ENCODE peak calls at places on chromosomes 6 and 20, in five cellular contexts. One of them, this sample, is unnamed.

GRCh38 chr6:621916-622315 is 35.0 kb downstream of the HUS1B start:
- DNase-seq in heart left ventricle: no peak
- DNase-seq in AG09319: no peak
- DNase-seq in glutamatergic neuron: no peak
- DNase-seq in nephron progenitor cell: no peak
- DNase-seq in this sample: no peak

GRCh38 chr20:57651977-57652864 is 32.0 kb upstream of the ZBP1 start:
- DNase-seq in heart left ventricle: peak; percentile 5
- DNase-seq in AG09319: no peak
- DNase-seq in glutamatergic neuron: no peak
- DNase-seq in nephron progenitor cell: no peak
- DNase-seq in this sample: no peak

GRCh38 chr6:43742285-43742684 is 27.7 kb upstream of the VEGFA start:
- DNase-seq in heart left ventricle: no peak
- DNase-seq in AG09319: no peak
- DNase-seq in glutamatergic neuron: no peak
- DNase-seq in nephron progenitor cell: no peak
- DNase-seq in this sample: no peak

GRCh38 chr20:14219801-14220461 is 117.5 kb downstream of the FLRT3 start:
- DNase-seq in heart left ventricle: no peak
- DNase-seq in AG09319: no peak
- DNase-seq in glutamatergic neuron: no peak
- DNase-seq in nephron progenitor cell: no peak
- DNase-seq in this sample: no peak

GRCh38 chr6:3376064-3376463 is 80.8 kb downstream of the SLC22A23 start:
- DNase-seq in heart left ventricle: no peak
- DNase-seq in AG09319: no peak
- DNase-seq in glutamatergic neuron: no peak
- DNase-seq in nephron progenitor cell: no peak
- DNase-seq in this sample: no peak

GRCh38 chr6:127415096-127415495 is 44.1 kb downstream of the KIAA0408 start:
- DNase-seq in heart left ventricle: no peak
- DNase-seq in AG09319: no peak
- DNase-seq in glutamatergic neuron: no peak
- DNase-seq in nephron progenitor cell: no peak
- DNase-seq in this sample: no peak

GRCh38 chr20:14142171-14142570 is 146.9 kb downstream of the MACROD2 start:
- DNase-seq in heart left ventricle: no peak
- DNase-seq in AG09319: peak; percentile 14
- DNase-seq in glutamatergic neuron: peak; percentile 57
- DNase-seq in nephron progenitor cell: peak; percentile 59
- DNase-seq in this sample: peak; percentile 49

GRCh38 chr6:55198708-55199107 is 24.4 kb downstream of the HCRTR2 start:
- DNase-seq in heart left ventricle: no peak
- DNase-seq in AG09319: no peak
- DNase-seq in glutamatergic neuron: no peak
- DNase-seq in nephron progenitor cell: no peak
- DNase-seq in this sample: no peak

GRCh38 chr6:21396313-21396712 is 197.2 kb upstream of the SOX4 start:
- DNase-seq in heart left ventricle: no peak
- DNase-seq in AG09319: no peak
- DNase-seq in glutamatergic neuron: no peak
- DNase-seq in nephron progenitor cell: no peak
- DNase-seq in this sample: no peak

GRCh38 chr6:132813173-132813856 is 1.1 kb upstream of the RPS12 start:
- DNase-seq in heart left ventricle: peak; percentile 25
- DNase-seq in AG09319: no peak
- DNase-seq in glutamatergic neuron: no peak
- DNase-seq in nephron progenitor cell: peak; percentile 36
- DNase-seq in this sample: peak; percentile 14

GRCh38 chr6:56659721-56660373 is 17.2 kb upstream of the DST start:
- DNase-seq in heart left ventricle: no peak
- DNase-seq in AG09319: no peak
- DNase-seq in glutamatergic neuron: no peak
- DNase-seq in nephron progenitor cell: no peak
- DNase-seq in this sample: no peak

GRCh38 chr20:47238780-47239769 is 117.4 kb downstream of the ZMYND8 start:
- DNase-seq in heart left ventricle: no peak
- DNase-seq in AG09319: no peak
- DNase-seq in glutamatergic neuron: peak; percentile 47
- DNase-seq in nephron progenitor cell: no peak
- DNase-seq in this sample: no peak
- TF ChIP-seq CTCF in heart left ventricle: no peak
- TF ChIP-seq CTCF in AG09319: no peak
- TF ChIP-seq CTCF in glutamatergic neuron: no peak
- TF ChIP-seq CTCF in nephron progenitor cell: no peak
- TF ChIP-seq CTCF in this sample: no peak

DNA sequence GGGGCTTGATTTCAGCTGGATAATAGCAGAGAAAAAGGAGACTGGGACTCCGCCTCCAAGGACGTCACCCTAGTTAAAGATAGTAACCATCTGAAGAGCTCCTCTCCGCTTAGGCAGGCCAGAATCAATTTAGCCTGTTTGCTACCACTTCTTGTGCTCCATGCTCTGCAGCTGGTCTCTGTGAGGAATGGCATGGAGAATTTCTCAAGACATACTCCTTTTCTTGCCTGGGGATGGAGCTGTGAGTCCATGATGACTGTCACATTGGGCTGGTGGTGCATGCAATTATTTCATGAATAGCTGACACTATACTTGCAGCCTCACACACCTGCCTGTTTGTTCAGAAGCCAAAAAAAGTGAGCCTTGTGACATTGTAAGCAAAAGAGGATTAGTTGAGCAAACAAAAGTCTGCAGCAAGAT is 61.4 kb downstream of the TXLNB start:
- DNase-seq in heart left ventricle: no peak
- DNase-seq in AG09319: no peak
- DNase-seq in glutamatergic neuron: no peak
- DNase-seq in nephron progenitor cell: no peak
- DNase-seq in this sample: no peak
- TF ChIP-seq CTCF in heart left ventricle: no peak
- TF ChIP-seq CTCF in AG09319: peak; percentile 15
- TF ChIP-seq CTCF in glutamatergic neuron: no peak
- TF ChIP-seq CTCF in nephron progenitor cell: no peak
- TF ChIP-seq CTCF in this sample: no peak

GRCh38 chr6:106556368-106556960 is 72.8 kb downstream of the RTN4IP1 start:
- DNase-seq in heart left ventricle: no peak
- DNase-seq in AG09319: no peak
- DNase-seq in glutamatergic neuron: no peak
- DNase-seq in nephron progenitor cell: no peak
- DNase-seq in this sample: no peak
- TF ChIP-seq CTCF in heart left ventricle: peak; percentile 31
- TF ChIP-seq CTCF in AG09319: peak; percentile 43
- TF ChIP-seq CTCF in glutamatergic neuron: no peak
- TF ChIP-seq CTCF in nephron progenitor cell: no peak
- TF ChIP-seq CTCF in this sample: no peak

GRCh38 chr6:158131926-158132325 is 36.1 kb downstream of the SERAC1 start:
- DNase-seq in heart left ventricle: no peak
- DNase-seq in AG09319: no peak
- DNase-seq in glutamatergic neuron: no peak
- DNase-seq in nephron progenitor cell: no peak
- DNase-seq in this sample: no peak
- TF ChIP-seq CTCF in heart left ventricle: no peak
- TF ChIP-seq CTCF in AG09319: peak; percentile 28
- TF ChIP-seq CTCF in glutamatergic neuron: peak; percentile 71
- TF ChIP-seq CTCF in nephron progenitor cell: peak; percentile 56
- TF ChIP-seq CTCF in this sample: peak; percentile 63

DNA sequence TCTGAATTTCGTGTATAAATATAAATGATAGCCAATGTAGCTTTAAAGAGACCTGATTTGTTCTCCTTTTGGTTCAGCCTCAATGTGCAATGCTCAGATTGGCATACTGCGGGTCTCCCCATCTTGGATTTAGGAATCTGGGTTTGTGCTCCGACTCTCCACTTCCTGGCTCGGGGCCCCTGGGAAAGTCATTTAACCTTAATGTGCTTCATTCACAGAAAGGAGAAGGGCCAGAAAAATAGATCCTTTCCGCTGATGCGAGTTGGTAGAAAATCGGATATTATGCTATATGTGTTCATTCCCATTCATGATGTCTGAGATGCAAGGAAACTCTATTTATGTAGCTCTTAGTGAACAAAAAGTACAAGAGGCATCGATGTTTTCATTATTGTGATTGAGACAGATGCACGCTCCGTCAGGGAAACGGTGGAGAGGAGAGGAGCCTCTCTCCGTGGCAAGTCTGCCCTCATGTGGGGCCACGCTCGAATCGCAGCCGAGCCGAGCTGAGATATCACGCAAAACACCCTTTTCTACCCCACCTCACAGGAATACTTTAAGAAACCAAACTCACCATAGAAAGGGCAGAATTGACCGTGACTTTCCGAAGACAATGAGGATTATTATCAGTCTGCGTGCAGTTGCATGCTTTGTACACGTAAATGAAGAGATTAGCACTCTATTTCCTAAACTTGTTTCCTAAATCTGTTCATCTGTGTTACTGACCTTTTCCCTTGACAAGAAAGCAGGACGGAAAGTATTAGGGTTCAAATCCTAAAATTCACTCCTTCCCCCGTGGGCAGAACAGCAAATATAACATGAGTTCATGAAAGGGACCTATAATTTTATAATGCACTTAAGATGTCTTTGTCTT is 136.6 kb downstream of the COL9A1 start:
- DNase-seq in heart left ventricle: no peak
- DNase-seq in AG09319: peak; percentile 3
- DNase-seq in glutamatergic neuron: peak; percentile 82
- DNase-seq in nephron progenitor cell: peak; percentile 69
- DNase-seq in this sample: peak; percentile 50
- TF ChIP-seq CTCF in heart left ventricle: peak; percentile 52
- TF ChIP-seq CTCF in AG09319: peak; percentile 67
- TF ChIP-seq CTCF in glutamatergic neuron: peak; percentile 36
- TF ChIP-seq CTCF in nephron progenitor cell: peak; percentile 78
- TF ChIP-seq CTCF in this sample: peak; percentile 78

GRCh38 chr20:10972219-10972860 is 298.5 kb upstream of the JAG1 start:
- DNase-seq in heart left ventricle: no peak
- DNase-seq in AG09319: no peak
- DNase-seq in glutamatergic neuron: no peak
- DNase-seq in nephron progenitor cell: no peak
- DNase-seq in this sample: no peak
- TF ChIP-seq CTCF in heart left ventricle: no peak
- TF ChIP-seq CTCF in AG09319: no peak
- TF ChIP-seq CTCF in glutamatergic neuron: no peak
- TF ChIP-seq CTCF in nephron progenitor cell: no peak
- TF ChIP-seq CTCF in this sample: no peak

GRCh38 chr6:137919512-137919823 is 52.4 kb downstream of the TNFAIP3 start:
- DNase-seq in heart left ventricle: no peak
- DNase-seq in AG09319: no peak
- DNase-seq in glutamatergic neuron: no peak
- DNase-seq in nephron progenitor cell: no peak
- DNase-seq in this sample: no peak

GRCh38 chr6:137919837-137920304 is 52.8 kb downstream of the TNFAIP3 start:
- DNase-seq in heart left ventricle: no peak
- DNase-seq in AG09319: no peak
- DNase-seq in glutamatergic neuron: no peak
- DNase-seq in nephron progenitor cell: no peak
- DNase-seq in this sample: no peak

GRCh38 chr6:137923866-137924616 is 57.0 kb downstream of the TNFAIP3 start:
- DNase-seq in heart left ventricle: no peak
- DNase-seq in AG09319: no peak
- DNase-seq in glutamatergic neuron: no peak
- DNase-seq in nephron progenitor cell: no peak
- DNase-seq in this sample: no peak

GRCh38 chr6:137920331-137920730 is 53.3 kb downstream of the TNFAIP3 start:
- DNase-seq in heart left ventricle: no peak
- DNase-seq in AG09319: no peak
- DNase-seq in glutamatergic neuron: no peak
- DNase-seq in nephron progenitor cell: no peak
- DNase-seq in this sample: no peak

DNA sequence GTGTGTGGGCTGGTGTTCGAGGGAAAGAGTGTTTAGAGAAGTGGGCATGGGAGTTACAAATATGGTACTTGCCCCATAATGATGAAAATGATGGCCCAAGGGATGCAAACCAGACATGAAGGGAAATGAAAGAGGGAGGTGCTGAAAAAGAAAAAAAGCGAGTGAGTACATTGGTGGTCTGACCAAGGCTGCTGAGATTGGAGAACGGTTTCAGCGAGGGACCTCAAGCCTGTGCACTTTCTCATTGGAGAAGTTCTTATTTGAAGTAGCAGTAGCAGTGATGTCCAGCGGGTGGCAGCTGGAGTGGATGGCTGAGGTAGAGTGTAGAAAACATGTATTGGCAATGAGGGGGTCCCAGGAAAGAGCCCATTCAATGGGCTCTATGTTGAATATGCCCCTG is 54.8 kb downstream of the TNFAIP3 start:
- DNase-seq in heart left ventricle: no peak
- DNase-seq in AG09319: no peak
- DNase-seq in glutamatergic neuron: no peak
- DNase-seq in nephron progenitor cell: no peak
- DNase-seq in this sample: no peak
- TF ChIP-seq CTCF in heart left ventricle: no peak
- TF ChIP-seq CTCF in AG09319: no peak
- TF ChIP-seq CTCF in glutamatergic neuron: no peak
- TF ChIP-seq CTCF in nephron progenitor cell: no peak
- TF ChIP-seq CTCF in this sample: peak; percentile 17

DNA sequence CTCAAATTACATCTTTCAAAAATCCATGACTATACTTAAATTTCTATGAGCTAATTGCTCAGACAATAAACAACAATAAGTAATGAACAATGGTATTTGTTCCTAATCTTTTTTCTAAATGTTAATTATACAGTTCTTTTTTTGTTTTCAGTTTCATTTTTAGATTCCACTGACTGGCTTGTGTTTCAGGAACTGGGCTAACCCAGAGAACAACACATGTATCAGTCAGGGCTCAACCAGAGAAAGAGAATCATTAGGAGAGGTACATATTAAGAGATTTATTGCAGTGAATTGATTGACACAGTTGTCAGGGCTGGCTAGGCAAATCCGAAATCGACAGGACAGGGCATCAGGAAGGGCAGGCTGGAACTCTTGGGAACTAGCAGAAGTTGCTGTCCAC is 182.8 kb downstream of the GRM1 start:
- DNase-seq in heart left ventricle: no peak
- DNase-seq in AG09319: no peak
- DNase-seq in glutamatergic neuron: no peak
- DNase-seq in nephron progenitor cell: no peak
- DNase-seq in this sample: no peak
- TF ChIP-seq CTCF in heart left ventricle: no peak
- TF ChIP-seq CTCF in AG09319: no peak
- TF ChIP-seq CTCF in glutamatergic neuron: no peak
- TF ChIP-seq CTCF in nephron progenitor cell: no peak
- TF ChIP-seq CTCF in this sample: no peak

This sample was measured in progenitor cell of endocrine pancreas.